ENCODE peak calls at places on chromosomes 5 and 9, in four cellular contexts. V is posterior vena cava; X is stimulated activated CD8-positive, alpha-beta memory T cell treated with anti-CD3 and anti-CD28 coated beads, Interleukin-4, amount 100 ng/mL, for 24 hours; F is NAMALWA. S is an unnamed sample.

GRCh38 chr9:18673179-18673578 is 199.2 kb downstream of the ADAMTSL1 start:
- DNase-seq in V (no peak), X (no peak), F (no peak), S (no peak)

GRCh38 chr9:135102331-135102730 is 14.9 kb downstream of the OLFM1 start:
- DNase-seq in V (no peak), X (no peak), F (no peak), S (peak)

GRCh38 chr5:155049569-155050383 is 36.2 kb downstream of the KIF4B start:
- DNase-seq in V (no peak), X (no peak), F (peak), S (no peak)

GRCh38 chr9:96186601-96187011 is 115.4 kb downstream of the HSD17B3 start:
- DNase-seq in V (peak), X (no peak), F (no peak), S (peak)

GRCh38 chr9:16884952-16885513 is 14.6 kb upstream of the BNC2 start:
- DNase-seq in V (no peak), X (no peak), F (no peak), S (no peak)

GRCh38 chr9:88980732-88981336 is 10.4 kb upstream of the S1PR3 start:
- DNase-seq in V (no peak), X (no peak), F (no peak), S (no peak)

GRCh38 chr5:64632251-64632650 is 58.1 kb upstream of the SHISAL2B start:
- DNase-seq in V (no peak), X (no peak), F (no peak), S (no peak)

GRCh38 chr5:110262754-110263153 is 463.7 kb downstream of the TMEM232 start:
- DNase-seq in V (no peak), X (no peak), F (no peak), S (no peak)

GRCh38 chr9:106733828-106734227 is 129.1 kb upstream of the ZNF462 start:
- DNase-seq in V (no peak), X (no peak), F (no peak), S (no peak)

GRCh38 chr9:10062629-10063395 is 550.0 kb downstream of the PTPRD start:
- DNase-seq in V (no peak), X (no peak), F (no peak), S (no peak)

GRCh38 chr5:88824892-88825781 is 57.8 kb downstream of the MEF2C start:
- DNase-seq in V (no peak), X (no peak), F (peak), S (no peak)

GRCh38 chr5:1515921-1516571 is 7.7 kb downstream of the LPCAT1 start:
- DNase-seq in V (peak), X (no peak), F (no peak), S (peak)

GRCh38 chr5:64666058-64666457 is 24.2 kb upstream of the SHISAL2B start:
- DNase-seq in V (no peak), X (no peak), F (no peak), S (no peak)

GRCh38 chr5:123180676-123181393 is 91.8 kb downstream of the PRDM6 start:
- DNase-seq in V (no peak), X (no peak), F (no peak), S (no peak)

GRCh38 chr9:73916016-73916673 is 581.0 kb upstream of the RORB start:
- DNase-seq in V (no peak), X (no peak), F (peak), S (no peak)

S was measured in kidney.